ENCODE peak calls at places on chromosomes 2 and 18, in four cellular contexts. One of them, this sample, is unnamed.

GRCh38 chr18:48488388-48488850 is 50.4 kb upstream of the CTIF start:
- DNase-seq in tibial artery: peak
- DNase-seq in cardiac muscle cell: peak
- DNase-seq in EL: peak
- DNase-seq in this sample: peak

GRCh38 chr18:4765401-4765800 is 310.3 kb upstream of the DLGAP1 start:
- DNase-seq in tibial artery: no peak
- DNase-seq in cardiac muscle cell: no peak
- DNase-seq in EL: no peak
- DNase-seq in this sample: no peak

GRCh38 chr2:23209059-23209458 is 175.9 kb upstream of the KLHL29 start:
- DNase-seq in cardiac muscle cell: no peak
- DNase-seq in tibial artery: no peak
- DNase-seq in EL: no peak
- DNase-seq in this sample: no peak

GRCh38 chr2:238985036-238985729 is 137.3 kb downstream of the TWIST2 start:
- DNase-seq in EL: no peak
- DNase-seq in cardiac muscle cell: no peak
- DNase-seq in tibial artery: no peak
- DNase-seq in this sample: no peak

GRCh38 chr18:26655614-26656400 is 107.5 kb upstream of the KCTD1 start:
- DNase-seq in tibial artery: peak
- DNase-seq in EL: peak
- DNase-seq in cardiac muscle cell: peak
- DNase-seq in this sample: peak

GRCh38 chr18:28411806-28412205 is 234.9 kb upstream of the CDH2 start:
- DNase-seq in tibial artery: no peak
- DNase-seq in cardiac muscle cell: peak
- DNase-seq in EL: peak
- DNase-seq in this sample: no peak

GRCh38 chr2:42917374-42918017 is 125.1 kb upstream of the HAAO start:
- DNase-seq in tibial artery: peak
- DNase-seq in cardiac muscle cell: no peak
- DNase-seq in EL: peak
- DNase-seq in this sample: peak

GRCh38 chr2:218152777-218153176 is 14.0 kb downstream of the CXCR1 start:
- DNase-seq in tibial artery: no peak
- DNase-seq in cardiac muscle cell: no peak
- DNase-seq in EL: no peak
- DNase-seq in this sample: no peak

GRCh38 chr2:71989671-71990070 is 158.0 kb downstream of the CYP26B1 start:
- DNase-seq in tibial artery: no peak
- DNase-seq in cardiac muscle cell: no peak
- DNase-seq in EL: no peak
- DNase-seq in this sample: no peak

GRCh38 chr18:44943201-44943881 is 262.7 kb downstream of the SETBP1 start:
- DNase-seq in EL: peak
- DNase-seq in tibial artery: no peak
- DNase-seq in cardiac muscle cell: no peak
- DNase-seq in this sample: peak

GRCh38 chr18:45730832-45731545 is 7.0 kb downstream of the SLC14A1 start:
- DNase-seq in cardiac muscle cell: no peak
- DNase-seq in tibial artery: no peak
- DNase-seq in EL: peak
- DNase-seq in this sample: no peak

GRCh38 chr2:241894681-241895426 is 25.3 kb downstream of the RTP5 start:
- DNase-seq in EL: no peak
- DNase-seq in cardiac muscle cell: no peak
- DNase-seq in tibial artery: peak
- DNase-seq in this sample: no peak

GRCh38 chr2:162731917-162732804 is 106.4 kb downstream of the KCNH7 start:
- DNase-seq in cardiac muscle cell: no peak
- DNase-seq in tibial artery: no peak
- DNase-seq in EL: peak
- DNase-seq in this sample: peak

GRCh38 chr2:37244017-37244416 is 12.6 kb downstream of the NDUFAF7 start:
- DNase-seq in EL: no peak
- DNase-seq in tibial artery: no peak
- DNase-seq in cardiac muscle cell: no peak
- DNase-seq in this sample: no peak